ENCODE peak calls at places on chromosomes 13 and 19, in six cellular contexts. O is SK-N-SH, R is GM12878, Q is K562, H is H1, J is HepG2. K is an unnamed sample.

GRCh38 chr13:88979465-88980180 is 1308.5 kb downstream of the SLITRK5 start:
- DNase-seq in J (no peak), R (no peak), Q (no peak), O (peak), H (no peak), K (no peak)

GRCh38 chr13:29362849-29363604 is 232.5 kb downstream of the SLC7A1 start:
- DNase-seq in J (peak), H (peak), Q (peak), O (peak), R (peak), K (peak)

GRCh38 chr13:90717451-90717936 is 630.0 kb upstream of the MIR17HG start:
- DNase-seq in J (no peak), R (no peak), O (no peak), H (no peak), Q (no peak), K (peak)

GRCh38 chr13:33349314-33349995 is 63.9 kb upstream of the STARD13 start:
- DNase-seq in O (no peak), R (no peak), H (no peak), J (no peak), Q (no peak), K (no peak)

GRCh38 chr13:30766957-30767603 is 31.7 kb downstream of the ALOX5AP start:
- DNase-seq in R (peak), J (no peak), Q (no peak), O (no peak), H (no peak), K (no peak)

GRCh38 chr19:58558066-58558622 is at the start of gene UBE2M:
- DNase-seq in H (no peak), Q (peak), J (no peak), O (no peak), R (no peak), K (no peak)

GRCh38 chr13:43077446-43077845 is 54.1 kb downstream of the DNAJC15 start:
- DNase-seq in H (no peak), O (no peak), Q (no peak), R (no peak), J (no peak), K (no peak)

GRCh38 chr13:48318714-48319457 is 15.3 kb downstream of the RB1 start:
- DNase-seq in R (no peak), J (no peak), O (no peak), Q (no peak), H (no peak), K (no peak)

GRCh38 chr19:55520691-55521292 is 16.1 kb downstream of the SBK2 start:
- DNase-seq in H (no peak), J (no peak), R (no peak), Q (peak), O (no peak), K (no peak)

GRCh38 chr13:46676378-46676725 is 120.6 kb downstream of the ESD start:
- DNase-seq in R (no peak), J (no peak), O (no peak), Q (no peak), H (no peak), K (no peak)
- H3K4me2 ChIP-seq in R (no peak), J (no peak), O (no peak), Q (no peak), H (no peak), K (no peak)

GRCh38 chr19:48624791-48625723 is 5.8 kb downstream of the SPHK2 start:
- DNase-seq in Q (no peak), R (no peak), O (no peak), J (no peak), H (no peak), K (no peak)
- TF ChIP-seq SIN3A in Q (no peak), R (no peak), O (no peak), J (no peak), H (peak), K (no peak)

DNA sequence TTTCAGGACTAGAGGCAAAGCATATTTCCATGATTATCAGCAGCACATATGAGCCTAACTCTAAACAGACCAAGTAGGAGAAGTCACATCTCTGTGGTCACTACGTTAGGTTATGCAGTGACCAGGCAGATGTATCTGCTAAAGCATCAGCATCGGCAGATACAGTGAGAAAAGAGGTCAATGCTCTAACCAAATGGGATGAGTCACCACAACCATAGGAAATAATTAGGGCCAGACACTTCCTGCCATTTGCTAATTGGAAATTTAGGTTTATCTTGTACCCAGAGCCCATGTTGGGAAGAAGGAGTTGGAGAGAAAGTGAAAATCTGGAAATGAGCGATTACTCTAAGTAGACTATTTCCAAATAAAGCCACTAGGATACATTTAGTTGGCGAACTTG is 104.2 kb upstream of the CSNK1A1L start:
- DNase-seq in Q (no peak), H (no peak), O (no peak), R (no peak), J (no peak), K (no peak)
- TF ChIP-seq MAX in Q (no peak), H (no peak), O (no peak), R (no peak), J (no peak), K (no peak)

DNA sequence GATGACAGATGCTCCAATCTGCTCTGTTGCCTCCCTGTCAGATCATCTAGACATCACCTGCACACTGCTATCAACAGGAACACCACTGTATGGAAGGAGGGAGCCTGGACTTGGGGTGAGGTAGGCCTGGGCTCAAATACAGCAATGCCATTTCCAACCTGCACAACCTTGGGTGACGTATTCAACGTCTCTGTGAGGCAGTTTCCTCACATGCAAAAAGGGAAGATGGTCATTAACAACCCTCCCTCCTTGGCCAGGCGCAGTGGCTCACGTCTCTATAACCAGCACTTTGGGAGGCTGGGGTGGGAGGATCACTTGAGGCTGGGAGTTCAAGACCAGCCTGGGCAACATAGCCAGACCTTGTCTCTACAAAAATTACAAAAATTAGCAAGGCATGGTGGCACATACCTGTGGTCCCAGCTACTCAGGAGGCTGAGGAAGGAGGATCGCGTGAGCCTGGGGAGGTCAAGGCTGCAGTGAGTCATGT is 13.1 kb downstream of the XRCC1 start:
- DNase-seq in R (no peak), Q (no peak), J (no peak), O (no peak), H (no peak), K (no peak)
- H3K4me2 ChIP-seq in R (peak), Q (no peak), J (no peak), O (no peak), H (no peak), K (peak)

GRCh38 chr19:1406818-1407661 is at the start of gene DAZAP1:
- DNase-seq in H (peak), J (peak), R (peak), Q (peak), O (peak), K (peak)

GRCh38 chr19:1409204-1410005 is 2.0 kb downstream of the DAZAP1 start:
- DNase-seq in Q (no peak), H (no peak), O (no peak), J (no peak), R (no peak), K (no peak)

GRCh38 chr19:1408300-1409203 is 1.2 kb downstream of the DAZAP1 start:
- DNase-seq in H (no peak), O (peak), Q (peak), R (no peak), J (no peak), K (no peak)

GRCh38 chr19:1407662-1408299 is 395 bp downstream of the DAZAP1 start:
- DNase-seq in R (no peak), O (no peak), H (no peak), Q (no peak), J (no peak), K (no peak)

DNA sequence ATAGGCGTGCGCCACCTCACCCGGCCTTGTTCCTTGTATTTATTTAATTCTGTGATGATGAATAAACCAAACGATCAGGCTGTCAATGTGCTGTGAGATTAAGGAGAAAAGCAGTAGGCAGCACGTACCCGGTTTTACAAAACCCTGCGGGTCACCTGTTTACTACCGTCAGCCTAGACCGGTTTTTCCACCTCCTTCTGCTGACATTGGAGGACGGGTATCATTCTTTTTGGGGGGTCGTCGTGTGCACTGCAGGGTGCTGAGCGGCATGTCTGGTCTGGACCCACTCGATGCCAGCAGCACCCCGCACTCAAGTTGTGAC is 929 bp upstream of the DAZAP1 start:
- DNase-seq in Q (no peak), R (peak), H (no peak), J (no peak), O (no peak), K (no peak)
- TF ChIP-seq SIN3A in Q (no peak), R (no peak), H (peak), J (no peak), O (no peak), K (no peak)

GRCh38 chr19:36213793-36214387 is 575 bp downstream of the ZNF565 start:
- DNase-seq in R (no peak), O (no peak), Q (no peak), H (no peak), J (no peak), K (no peak)
- TF ChIP-seq MAX in R (no peak), O (no peak), Q (no peak), H (no peak), J (no peak), K (no peak)

DNA sequence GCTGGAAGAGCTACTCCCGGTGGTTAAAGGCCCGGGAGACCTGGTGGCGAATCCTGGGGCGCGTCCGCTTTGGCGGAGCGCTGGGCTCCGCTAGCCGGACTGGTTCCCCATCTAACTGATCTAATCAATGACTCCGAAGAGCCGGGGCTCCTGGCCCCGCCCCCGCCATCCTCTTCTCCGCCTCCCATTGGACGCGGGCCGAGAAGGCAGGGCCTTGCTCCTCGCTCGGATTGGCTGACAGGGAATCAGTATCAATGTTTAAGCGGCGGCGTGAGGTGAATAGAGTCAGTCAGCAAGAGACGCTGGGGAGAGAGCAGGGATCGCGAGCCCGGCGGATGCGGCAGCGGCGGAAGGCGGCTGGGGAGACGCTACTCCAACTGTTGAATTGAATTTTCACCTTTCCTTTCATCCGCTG is 1.7 kb upstream of the PCDH17 start:
- DNase-seq in Q (no peak), O (peak), H (peak), J (no peak), R (no peak), K (no peak)
- H3K4me2 ChIP-seq in Q (no peak), O (peak), H (peak), J (no peak), R (no peak), K (no peak)

GRCh38 chr13:111249637-111250360 is 70.6 kb upstream of the TEX29 start:
- DNase-seq in J (no peak), R (no peak), H (no peak), Q (no peak), O (no peak), K (no peak)

GRCh38 chr13:111251646-111252448 is 68.6 kb upstream of the TEX29 start:
- DNase-seq in H (no peak), J (no peak), Q (no peak), O (peak), R (no peak), K (no peak)

GRCh38 chr13:111255228-111255790 is 65.1 kb upstream of the TEX29 start:
- DNase-seq in R (no peak), J (no peak), Q (no peak), O (no peak), H (no peak), K (no peak)

GRCh38 chr13:111253334-111253872 is 67.0 kb upstream of the TEX29 start:
- DNase-seq in H (no peak), J (no peak), O (no peak), Q (no peak), R (no peak), K (no peak)

GRCh38 chr13:111252449-111253124 is 67.9 kb upstream of the TEX29 start:
- DNase-seq in Q (no peak), H (no peak), O (no peak), J (no peak), R (no peak), K (no peak)
- TF ChIP-seq SIN3A in Q (no peak), H (no peak), O (no peak), J (no peak), R (no peak), K (no peak)

GRCh38 chr19:14094854-14095253 is 4.3 kb upstream of the SAMD1 start:
- DNase-seq in R (no peak), J (no peak), O (no peak), H (no peak), Q (peak), K (no peak)

GRCh38 chr19:14097532-14098151 is 7.1 kb upstream of the SAMD1 start:
- DNase-seq in R (no peak), O (no peak), J (no peak), H (no peak), Q (peak), K (no peak)

GRCh38 chr19:14091885-14092462 is 1.4 kb upstream of the SAMD1 start:
- DNase-seq in J (no peak), O (no peak), Q (peak), H (no peak), R (no peak), K (no peak)

GRCh38 chr19:14093117-14093784 is 2.7 kb upstream of the SAMD1 start:
- DNase-seq in R (no peak), H (no peak), J (no peak), O (no peak), Q (no peak), K (no peak)

GRCh38 chr19:14096272-14096992 is 5.9 kb upstream of the SAMD1 start:
- DNase-seq in H (no peak), Q (no peak), R (no peak), J (no peak), O (no peak), K (no peak)
- TF ChIP-seq MAX in H (no peak), Q (no peak), R (no peak), J (no peak), O (no peak), K (no peak)

K was measured in HCT116.